ENCODE peak calls at places on chromosomes 12 and 14, in ten cellular contexts. Z is heart right ventricle; I is adrenal gland; R is CD8-positive, alpha-beta memory T cell; X is cardiac muscle cell; B is effector memory CD4-positive, alpha-beta T cell; W is H9; G is PC-3; E is breast epithelium; F is tibial nerve. U is an unnamed sample.

GRCh38 chr12:1797991-1798733 is 22.2 kb upstream of the LRTM2 start:
- DNase-seq in Z (no peak), I (peak; percentile 18), R (no peak), X (no peak), B (no peak), W (peak; percentile 40), G (no peak), E (no peak), F (no peak), U (no peak)

GRCh38 chr12:50618864-50619609 is 114.3 kb downstream of the DIP2B start:
- DNase-seq in Z (no peak), I (peak; percentile 38), R (no peak), X (peak; percentile 68), B (no peak), W (no peak), G (peak; percentile 68), E (no peak), F (no peak), U (no peak)

GRCh38 chr12:32191445-32191844 is 84.8 kb downstream of the BICD1 start:
- DNase-seq in Z (no peak), I (no peak), R (no peak), X (no peak), B (no peak), W (no peak), G (no peak), E (no peak), F (no peak), U (no peak)

GRCh38 chr12:68259318-68259940 is 6.0 kb upstream of the IL22 start:
- DNase-seq in Z (no peak), I (no peak), R (peak; percentile 9), X (peak; percentile 44), B (no peak), W (no peak), G (peak; percentile 89), E (no peak), F (no peak), U (no peak)

GRCh38 chr12:132108211-132108832 is 35.8 kb downstream of the DDX51 start:
- DNase-seq in Z (no peak), I (no peak), R (no peak), X (no peak), B (no peak), W (peak; percentile 69), G (no peak), E (peak; percentile 25), F (no peak), U (no peak)

GRCh38 chr14:58884442-58884841 is 246.7 kb downstream of the DACT1 start:
- DNase-seq in Z (no peak), I (no peak), R (no peak), X (no peak), B (no peak), W (no peak), G (peak; percentile 38), E (no peak), F (no peak), U (no peak)

GRCh38 chr14:28778718-28779117 is 12.1 kb downstream of the FOXG1 start:
- DNase-seq in Z (no peak), I (no peak), R (no peak), X (no peak), B (no peak), W (no peak), G (no peak), E (no peak), F (no peak), U (no peak)

GRCh38 chr12:46958599-46959290 is 120.7 kb upstream of the PCED1B start:
- DNase-seq in Z (no peak), I (no peak), R (no peak), X (no peak), B (no peak), W (no peak), G (no peak), E (no peak), F (no peak), U (no peak)

GRCh38 chr12:1204581-1205121 is 213.6 kb downstream of the ERC1 start:
- DNase-seq in Z (no peak), I (no peak), R (peak; percentile 33), X (peak; percentile 20), B (no peak), W (no peak), G (no peak), E (no peak), F (no peak), U (peak; percentile 45)

GRCh38 chr12:25590021-25590721 is 37.1 kb upstream of the LMNTD1 start:
- DNase-seq in Z (no peak), I (no peak), R (no peak), X (no peak), B (no peak), W (no peak), G (no peak), E (no peak), F (no peak), U (no peak)

GRCh38 chr14:98227000-98227726 is 1044.8 kb downstream of the BCL11B start:
- DNase-seq in Z (no peak), I (no peak), R (no peak), X (no peak), B (no peak), W (no peak), G (no peak), E (no peak), F (no peak), U (peak; percentile 22)

GRCh38 chr12:108150436-108150835 is 21.3 kb downstream of the WSCD2 start:
- DNase-seq in Z (no peak), I (no peak), R (no peak), X (no peak), B (no peak), W (no peak), G (no peak), E (no peak), F (no peak), U (no peak)

GRCh38 chr12:108147279-108147678 is 18.2 kb downstream of the WSCD2 start:
- DNase-seq in Z (no peak), I (no peak), R (no peak), X (no peak), B (no peak), W (no peak), G (no peak), E (no peak), F (no peak), U (no peak)

GRCh38 chr12:108152179-108152538 is 23.1 kb downstream of the WSCD2 start:
- DNase-seq in Z (no peak), I (no peak), R (no peak), X (no peak), B (no peak), W (no peak), G (no peak), E (no peak), F (no peak), U (no peak)

GRCh38 chr12:108148521-108149074 is 19.5 kb downstream of the WSCD2 start:
- DNase-seq in Z (no peak), I (no peak), R (no peak), X (no peak), B (no peak), W (no peak), G (no peak), E (no peak), F (no peak), U (no peak)

GRCh38 chr12:108151505-108152178 is 22.6 kb downstream of the WSCD2 start:
- DNase-seq in Z (no peak), I (no peak), R (no peak), X (no peak), B (no peak), W (no peak), G (no peak), E (no peak), F (no peak), U (no peak)
- H3K27me3 ChIP-seq in Z (peaks cover 6% of the 10 kb centered on the region), I (no peaks in the 10 kb centered on the region), R (no peaks in the 10 kb centered on the region), X (no peaks in the 10 kb centered on the region), B (no peaks in the 10 kb centered on the region), W (no peaks in the 10 kb centered on the region), G (peaks cover 73% of the 10 kb centered on the region), E (no peaks in the 10 kb centered on the region), F (no peaks in the 10 kb centered on the region), U (no peaks in the 10 kb centered on the region)

GRCh38 chr12:27180862-27181261 is 63.2 kb upstream of the STK38L start:
- DNase-seq in Z (no peak), I (no peak), R (no peak), X (no peak), B (no peak), W (no peak), G (peak; percentile 88), E (no peak), F (no peak), U (no peak)

GRCh38 chr12:27185234-27186045 is 58.6 kb upstream of the STK38L start:
- DNase-seq in Z (no peak), I (no peak), R (peak; percentile 6), X (peak; percentile 91), B (peak; percentile 2), W (no peak), G (peak; percentile 76), E (no peak), F (no peak), U (peak; percentile 4)

GRCh38 chr12:27186240-27186839 is 57.7 kb upstream of the STK38L start:
- DNase-seq in Z (no peak), I (no peak), R (no peak), X (no peak), B (no peak), W (no peak), G (no peak), E (no peak), F (no peak), U (no peak)

GRCh38 chr12:27179399-27180214 is 64.5 kb upstream of the STK38L start:
- DNase-seq in Z (no peak), I (no peak), R (no peak), X (peak; percentile 88), B (no peak), W (no peak), G (peak; percentile 100), E (peak; percentile 29), F (peak; percentile 18), U (no peak)

DNA sequence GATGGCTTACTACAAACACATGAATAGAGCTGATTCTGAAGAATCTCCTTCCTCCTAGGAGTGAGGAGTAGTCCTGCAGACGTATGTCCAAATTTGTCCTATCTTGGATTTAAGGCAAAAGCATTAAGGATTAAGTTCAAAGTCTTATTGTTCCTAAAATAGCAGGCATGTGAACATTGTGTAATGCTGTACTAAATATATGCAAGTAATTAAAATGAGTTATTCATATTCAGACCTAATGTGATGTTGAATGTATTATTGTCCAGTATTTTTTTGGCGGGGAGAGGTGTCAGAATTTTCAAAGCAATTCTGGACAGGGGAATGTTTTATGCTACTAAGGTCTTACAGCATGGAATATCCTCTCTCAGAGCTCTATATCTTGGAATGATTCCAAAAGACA is 60.7 kb upstream of the STK38L start:
- DNase-seq in Z (no peak), I (no peak), R (no peak), X (no peak), B (no peak), W (no peak), G (no peak), E (no peak), F (no peak), U (no peak)
- H3K4me1 ChIP-seq in Z (peaks cover 12% of the 10 kb centered on the region), I (peaks cover 7% of the 10 kb centered on the region), R (no peaks in the 10 kb centered on the region), X (peaks cover 6% of the 10 kb centered on the region), B (no peaks in the 10 kb centered on the region), W (no peaks in the 10 kb centered on the region), G (peaks cover 55% of the 10 kb centered on the region), E (no peaks in the 10 kb centered on the region), F (no peaks in the 10 kb centered on the region), U (peaks cover 9% of the 10 kb centered on the region)

GRCh38 chr14:69876221-69876847 is 2.9 kb upstream of the SMOC1 start:
- DNase-seq in Z (no peak), I (no peak), R (no peak), X (no peak), B (no peak), W (no peak), G (no peak), E (no peak), F (no peak), U (no peak)
- H3K27me3 ChIP-seq in Z (peaks cover 37% of the 10 kb centered on the region), I (peaks cover 13% of the 10 kb centered on the region), R (peaks cover 3% of the 10 kb centered on the region), X (peaks cover 16% of the 10 kb centered on the region), B (no peaks in the 10 kb centered on the region), W (peaks cover 9% of the 10 kb centered on the region), G (peaks cover 69% of the 10 kb centered on the region), E (no peaks in the 10 kb centered on the region), F (peaks cover 23% of the 10 kb centered on the region), U (peaks cover 5% of the 10 kb centered on the region)

GRCh38 chr12:116200812-116201211 is 76.7 kb downstream of the MED13L start:
- DNase-seq in Z (no peak), I (no peak), R (no peak), X (peak; percentile 24), B (no peak), W (no peak), G (peak; percentile 54), E (no peak), F (no peak), U (no peak)
- H3K4me1 ChIP-seq in Z (no peaks in the 10 kb centered on the region), I (peaks cover 67% of the 10 kb centered on the region), R (peaks cover 11% of the 10 kb centered on the region), X (peaks cover 69% of the 10 kb centered on the region), B (peaks cover 2% of the 10 kb centered on the region), W (no peaks in the 10 kb centered on the region), G (peaks cover 8% of the 10 kb centered on the region), E (no peaks in the 10 kb centered on the region), F (peaks cover 45% of the 10 kb centered on the region), U (peaks cover 41% of the 10 kb centered on the region)